ENCODE peak calls at places on chromosomes 7 and 10, in six cellular contexts. Y is prostate gland, J is stomach, Q is erythroblast, E is A549, H is H54. N is an unnamed sample.
A peak's percentile ranks its signal among the peaks of the same experiment; 100 is the strongest.

GRCh38 chr7:107856806-107857540 is 34.0 kb upstream of the DLD start:
- DNase-seq in Y (peak; percentile 62), J (no peak), H (no peak), Q (no peak), E (no peak), N (no peak)

GRCh38 chr7:3250725-3251124 is 50.3 kb upstream of the SDK1 start:
- DNase-seq in E (no peak), H (no peak), Q (no peak), Y (no peak), J (no peak), N (no peak)

GRCh38 chr7:16397497-16398210 is 23.7 kb downstream of the CRPPA start:
- DNase-seq in Y (no peak), E (no peak), H (no peak), J (no peak), Q (peak; percentile 15), N (no peak)

GRCh38 chr7:37230221-37230620 is 218.4 kb downstream of the ELMO1 start:
- DNase-seq in Y (no peak), H (no peak), E (no peak), Q (no peak), J (no peak), N (no peak)

GRCh38 chr10:5343561-5343960 is 21.2 kb upstream of the UCN3 start:
- DNase-seq in E (no peak), H (no peak), Y (no peak), Q (no peak), J (no peak), N (no peak)

GRCh38 chr7:77746164-77746823 is 50.0 kb downstream of the RSBN1L start:
- DNase-seq in Q (no peak), H (no peak), J (no peak), Y (no peak), E (no peak), N (no peak)

GRCh38 chr10:29189272-29189671 is 99.6 kb upstream of the LYZL1 start:
- DNase-seq in J (no peak), Y (no peak), Q (no peak), H (no peak), E (no peak), N (no peak)

GRCh38 chr7:23167691-23168090 is 14.2 kb upstream of the NUP42 start:
- DNase-seq in H (no peak), Y (no peak), J (no peak), Q (no peak), E (no peak), N (no peak)

GRCh38 chr10:75191821-75192568 is 18.6 kb upstream of the VDAC2 start:
- DNase-seq in Y (peak; percentile 46), H (peak; percentile 87), J (peak; percentile 59), E (peak; percentile 84), Q (peak; percentile 77), N (peak; percentile 70)

GRCh38 chr7:151520419-151521229 is 929 bp upstream of the RHEB start:
- DNase-seq in Y (peak; percentile 33), Q (peak; percentile 72), J (peak; percentile 57), H (peak; percentile 51), E (no peak), N (peak; percentile 52)

GRCh38 chr7:130210181-130210935 is 2.7 kb downstream of the SSMEM1 start:
- DNase-seq in Y (no peak), Q (no peak), J (no peak), E (no peak), H (no peak), N (no peak)

GRCh38 chr7:120793213-120793936 is 64.6 kb downstream of the TSPAN12 start:
- DNase-seq in E (no peak), Q (no peak), Y (no peak), H (no peak), J (no peak), N (no peak)

DNA sequence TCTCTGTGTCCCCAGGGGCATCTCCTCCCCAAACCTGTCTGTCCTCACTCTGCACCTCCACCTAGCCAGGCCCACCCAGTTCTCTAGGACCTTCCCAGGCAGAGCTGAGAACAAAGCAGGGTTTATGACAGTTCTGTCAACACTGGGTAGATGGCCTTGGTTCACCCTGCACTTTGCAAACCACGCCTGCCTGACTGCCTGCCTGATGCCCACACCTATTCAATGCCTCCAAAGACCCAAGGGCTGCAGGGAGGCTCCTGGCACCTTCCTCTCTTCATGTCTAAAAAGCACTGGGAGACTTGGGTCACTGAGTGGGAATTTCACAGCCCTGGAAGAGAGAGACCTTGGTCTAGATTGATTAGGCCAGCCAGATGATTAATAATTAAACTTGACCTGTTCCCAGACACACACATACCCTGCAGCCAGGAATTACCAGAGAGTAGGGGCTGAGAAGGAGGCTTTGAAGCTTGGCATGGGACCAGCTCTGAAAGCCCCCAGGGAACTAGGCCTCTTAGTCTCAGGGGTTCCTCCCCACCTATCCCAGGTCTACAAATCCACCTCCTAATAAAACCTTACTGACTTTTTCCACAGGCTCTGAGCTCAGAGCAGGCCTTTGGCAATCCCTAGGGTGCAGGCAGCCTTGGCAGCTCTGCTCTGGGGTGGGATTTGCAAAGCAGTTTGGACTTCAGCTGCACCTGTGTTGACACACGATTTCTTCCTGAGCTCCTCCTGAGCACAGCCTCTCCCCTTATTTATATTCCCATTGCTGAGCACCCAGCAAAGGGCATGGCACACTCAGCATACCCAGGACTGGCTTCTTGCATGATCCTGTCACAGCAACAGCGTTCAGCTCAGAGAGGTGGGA is 25.7 kb upstream of the PDCD4 start:
- DNase-seq in H (no peak), Q (no peak), J (peak; percentile 83), Y (peak; percentile 86), E (no peak), N (no peak)
- TF ChIP-seq POLR2A in H (no peak), Q (no peak), J (no peak), Y (no peak), E (no peak), N (no peak)

GRCh38 chr7:28408974-28409715 is 3.2 kb upstream of the CREB5 start:
- DNase-seq in H (peak; percentile 95), E (peak; percentile 59), Y (peak; percentile 80), Q (peak; percentile 89), J (peak; percentile 78), N (peak; percentile 99)

GRCh38 chr7:28409716-28410627 is 2.3 kb upstream of the CREB5 start:
- DNase-seq in Y (peak; percentile 19), H (no peak), J (peak; percentile 27), Q (peak; percentile 44), E (peak; percentile 17), N (peak; percentile 54)

GRCh38 chr7:28414453-28414852 is 2.1 kb downstream of the CREB5 start:
- DNase-seq in H (no peak), J (no peak), Q (no peak), Y (no peak), E (no peak), N (no peak)

GRCh38 chr7:28410628-28411578 is 1.4 kb upstream of the CREB5 start:
- DNase-seq in J (no peak), H (no peak), Q (peak; percentile 24), E (no peak), Y (no peak), N (peak; percentile 77)

DNA sequence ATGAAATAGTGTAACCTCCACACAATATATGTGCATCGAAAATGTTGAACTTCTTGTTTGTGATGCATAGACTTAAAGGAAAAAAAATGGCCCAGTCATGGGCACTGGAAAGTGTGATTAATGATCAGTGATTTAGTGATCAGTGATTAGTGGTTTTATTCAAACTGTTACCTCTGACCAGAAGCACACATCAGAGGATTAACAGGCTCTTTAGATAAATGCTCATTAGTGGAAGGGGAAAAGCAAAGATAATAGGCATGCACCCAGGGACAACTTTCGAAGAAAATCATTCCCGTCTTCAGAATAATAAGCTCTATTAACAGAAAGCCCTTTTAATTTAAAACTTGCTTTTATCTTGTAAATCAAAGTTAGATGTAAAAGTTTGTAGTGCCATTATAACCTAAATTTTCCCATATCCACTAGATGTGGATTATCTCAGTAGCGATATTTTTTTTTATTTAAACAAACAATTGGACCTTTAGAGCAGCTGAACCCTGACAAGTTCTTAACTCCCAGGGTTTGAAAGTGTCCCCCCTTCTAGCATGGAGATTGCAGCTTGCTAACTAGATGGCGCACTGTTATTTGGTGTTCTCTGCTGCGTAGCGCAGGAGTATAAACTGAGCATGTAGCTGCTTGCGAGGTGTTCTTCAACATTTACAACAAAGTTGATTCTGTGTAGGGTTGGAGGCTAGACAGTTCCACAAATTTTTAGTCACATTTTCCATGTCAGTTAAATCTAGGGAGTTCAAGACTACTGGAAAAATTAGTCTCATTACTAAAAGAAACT is at the start of gene CREB5:
- DNase-seq in E (no peak), Q (peak; percentile 9), Y (no peak), H (no peak), J (no peak), N (no peak)
- TF ChIP-seq POLR2A in E (no peak), Q (no peak), Y (no peak), H (no peak), J (no peak), N (no peak)

GRCh38 chr10:89644967-89645741 is at the start of gene PANK1:
- DNase-seq in J (peak; percentile 78), E (peak; percentile 88), Y (peak; percentile 88), Q (peak; percentile 78), H (peak; percentile 81), N (peak; percentile 61)
- TF ChIP-seq POLR2A in J (no peak), E (peak; percentile 63), Y (no peak), Q (peak; percentile 59), H (peak; percentile 65), N (no peak)

GRCh38 chr7:66754541-66754940 is 14.0 kb downstream of the RABGEF1 start:
- DNase-seq in H (no peak), Q (no peak), E (no peak), Y (no peak), J (no peak), N (no peak)
- TF ChIP-seq POLR2A in H (no peak), Q (no peak), E (no peak), Y (no peak), J (no peak), N (no peak)

DNA sequence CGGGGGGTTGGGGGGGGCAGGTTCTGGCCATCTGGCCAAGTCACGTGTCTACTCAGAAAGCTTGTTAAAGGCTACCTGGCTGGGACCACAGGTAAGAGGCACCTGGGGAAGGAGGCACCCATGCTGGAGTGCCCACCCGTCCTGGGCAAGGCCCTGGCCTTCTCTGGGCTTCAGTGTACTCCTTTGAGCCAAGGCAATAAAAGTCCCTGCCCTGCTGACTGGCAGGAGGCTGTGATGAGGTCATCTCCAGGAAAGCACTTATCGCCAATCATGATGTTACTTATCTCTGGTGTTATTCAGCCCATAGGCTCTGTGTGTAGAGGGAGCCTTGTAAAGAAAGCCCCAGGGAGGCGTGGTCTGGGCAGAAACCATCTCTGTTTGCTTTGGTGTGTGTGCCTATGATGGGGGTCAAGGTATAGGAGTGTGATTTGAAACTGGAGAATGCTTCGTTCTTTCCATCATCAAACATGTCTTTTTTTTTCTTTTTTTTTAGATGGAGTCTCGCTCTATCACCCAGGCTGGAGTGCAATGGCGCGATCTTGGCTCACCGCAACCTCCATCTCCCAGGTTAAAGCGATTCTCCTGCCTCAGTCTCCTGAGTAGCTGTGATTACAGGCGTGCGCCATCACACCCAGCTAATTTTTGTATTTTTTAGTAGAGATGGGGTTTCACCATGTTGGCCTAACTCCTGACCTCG is 2.5 kb upstream of the CLDN4 start:
- DNase-seq in J (peak; percentile 63), H (peak; percentile 86), Y (peak; percentile 72), Q (peak; percentile 79), E (peak; percentile 67), N (no peak)
- TF ChIP-seq POLR2A in J (no peak), H (no peak), Y (peak; percentile 43), Q (no peak), E (no peak), N (no peak)